ENCODE peak calls at places on chromosomes 1 and 21, in five cellular contexts. U is breast epithelium, Y is PC-9, A is sigmoid colon, S is lung. V is an unnamed sample.

GRCh38 chr1:211336775-211337174 is 10.1 kb downstream of the TRAF5 start:
- DNase-seq in U (no peak), Y (no peak), A (no peak), S (no peak), V (no peak)

GRCh38 chr1:246631426-246631825 is 65.2 kb downstream of the CNST start:
- DNase-seq in U (no peak), Y (no peak), A (no peak), S (no peak), V (peak; percentile 34)

GRCh38 chr1:31627301-31627929 is 9.9 kb downstream of the HCRTR1 start:
- DNase-seq in U (peak; percentile 91), Y (no peak), A (no peak), S (peak; percentile 82), V (no peak)

GRCh38 chr1:54263601-54264226 is 63.7 kb downstream of the MRPL37 start:
- DNase-seq in U (no peak), Y (no peak), A (no peak), S (no peak), V (no peak)

GRCh38 chr1:40344597-40344996 is 27.5 kb upstream of the COL9A2 start:
- DNase-seq in U (peak; percentile 27), Y (no peak), A (peak; percentile 71), S (peak; percentile 37), V (no peak)

GRCh38 chr1:246588322-246588721 is 22.1 kb downstream of the CNST start:
- DNase-seq in U (no peak), Y (no peak), A (no peak), S (no peak), V (no peak)

GRCh38 chr21:37803076-37803475 is 113.2 kb downstream of the KCNJ6 start:
- DNase-seq in U (no peak), Y (no peak), A (no peak), S (no peak), V (no peak)

GRCh38 chr1:244371294-244372141 is 80.2 kb downstream of the ADSS2 start:
- DNase-seq in U (no peak), Y (no peak), A (no peak), S (no peak), V (no peak)

GRCh38 chr1:30379684-30380624 is 343.4 kb downstream of the MATN1 start:
- DNase-seq in U (peak; percentile 36), Y (no peak), A (peak; percentile 68), S (peak; percentile 62), V (peak; percentile 37)

GRCh38 chr1:218339267-218339831 is 5.8 kb upstream of the TGFB2 start:
- DNase-seq in U (no peak), Y (no peak), A (no peak), S (no peak), V (no peak)

GRCh38 chr1:86447198-86447790 is 21.4 kb upstream of the CLCA1 start:
- DNase-seq in U (no peak), Y (no peak), A (no peak), S (no peak), V (no peak)

GRCh38 chr1:79255421-79255820 is 248.9 kb upstream of the ADGRL4 start:
- DNase-seq in U (no peak), Y (no peak), A (no peak), S (no peak), V (peak; percentile 80)

GRCh38 chr1:5513891-5514515 is 478.2 kb downstream of the NPHP4 start:
- DNase-seq in U (no peak), Y (no peak), A (no peak), S (peak; percentile 32), V (no peak)

GRCh38 chr1:88680446-88680845 is 3.6 kb upstream of the PKN2 start:
- DNase-seq in U (no peak), Y (no peak), A (no peak), S (no peak), V (no peak)

GRCh38 chr1:14672030-14672429 is 73.5 kb downstream of the KAZN start:
- DNase-seq in U (no peak), Y (no peak), A (no peak), S (no peak), V (no peak)

GRCh38 chr1:234955107-234955731 is 173.4 kb downstream of the TOMM20 start:
- DNase-seq in U (no peak), Y (no peak), A (peak; percentile 92), S (peak; percentile 50), V (no peak)

GRCh38 chr21:35395728-35396127 is 346.6 kb upstream of the RUNX1 start:
- DNase-seq in U (no peak), Y (peak; percentile 65), A (no peak), S (no peak), V (no peak)

GRCh38 chr1:207049974-207050391 is 1.0 kb downstream of the YOD1 start:
- DNase-seq in U (peak; percentile 42), Y (no peak), A (no peak), S (no peak), V (no peak)

GRCh38 chr1:220764757-220765156 is 16.6 kb downstream of the MTARC2 start:
- DNase-seq in U (no peak), Y (no peak), A (no peak), S (no peak), V (no peak)

GRCh38 chr1:93328809-93329477 is 16.8 kb upstream of the DR1 start:
- DNase-seq in U (no peak), Y (no peak), A (no peak), S (no peak), V (no peak)

GRCh38 chr1:84078108-84078823 is 65.8 kb upstream of the PRKACB start:
- DNase-seq in U (no peak), Y (no peak), A (peak; percentile 77), S (no peak), V (no peak)

GRCh38 chr21:20997633-20998455 is at the start of gene NCAM2:
- DNase-seq in U (peak; percentile 47), Y (no peak), A (peak; percentile 86), S (peak; percentile 52), V (peak; percentile 44)

GRCh38 chr1:151134991-151135390 is 11.4 kb downstream of the SEMA6C start:
- DNase-seq in U (no peak), Y (no peak), A (no peak), S (no peak), V (no peak)

GRCh38 chr1:23362218-23362713 is 7.4 kb downstream of the ZNF436 start:
- DNase-seq in U (no peak), Y (no peak), A (no peak), S (no peak), V (no peak)
- H3K4me3 ChIP-seq in U (peak overlapping the region; percentile 31), Y (no peak overlapping the region), A (no peak overlapping the region), S (no peak overlapping the region), V (no peak overlapping the region)

GRCh38 chr1:41779350-41779749 is 139.4 kb downstream of the HIVEP3 start:
- DNase-seq in U (no peak), Y (no peak), A (no peak), S (no peak), V (no peak)
- TF ChIP-seq CTCF in U (no peak), Y (no peak), A (no peak), S (no peak), V (no peak)

DNA sequence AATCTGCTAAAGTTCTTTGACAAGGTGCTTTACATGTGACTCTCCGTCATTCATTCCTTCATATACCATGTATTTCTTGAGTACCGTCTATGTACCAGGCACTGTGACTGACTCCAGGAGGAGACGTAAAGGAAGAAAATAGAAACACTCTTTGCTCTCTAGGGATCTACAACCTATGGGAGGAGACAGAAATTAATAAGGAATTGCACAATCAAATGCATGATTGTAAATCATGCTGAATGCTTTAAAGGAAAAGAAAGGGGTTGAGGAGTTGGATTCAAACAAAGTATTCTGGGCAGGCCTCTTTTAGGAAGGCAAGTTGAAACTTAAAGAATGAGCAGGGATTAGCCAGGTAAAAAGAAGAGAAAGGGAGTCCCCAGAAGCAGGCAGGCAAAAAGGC is 239.1 kb upstream of the FGGY start:
- DNase-seq in U (no peak), Y (no peak), A (no peak), S (no peak), V (no peak)
- H3K4me3 ChIP-seq in U (no peak overlapping the region), Y (no peak overlapping the region), A (no peak overlapping the region), S (no peak overlapping the region), V (no peak overlapping the region)

GRCh38 chr1:115088115-115088794 is 1.0 kb downstream of the TSPAN2 start:
- DNase-seq in U (no peak), Y (peak; percentile 21), A (no peak), S (no peak), V (no peak)

GRCh38 chr1:115090956-115091355 is 1.7 kb upstream of the TSPAN2 start:
- DNase-seq in U (no peak), Y (no peak), A (no peak), S (no peak), V (no peak)

GRCh38 chr1:115088871-115089442 is 346 bp downstream of the TSPAN2 start:
- DNase-seq in U (no peak), Y (no peak), A (no peak), S (no peak), V (no peak)

GRCh38 chr1:115090547-115090946 is 1.2 kb upstream of the TSPAN2 start:
- DNase-seq in U (no peak), Y (peak; percentile 32), A (peak; percentile 89), S (no peak), V (no peak)

DNA sequence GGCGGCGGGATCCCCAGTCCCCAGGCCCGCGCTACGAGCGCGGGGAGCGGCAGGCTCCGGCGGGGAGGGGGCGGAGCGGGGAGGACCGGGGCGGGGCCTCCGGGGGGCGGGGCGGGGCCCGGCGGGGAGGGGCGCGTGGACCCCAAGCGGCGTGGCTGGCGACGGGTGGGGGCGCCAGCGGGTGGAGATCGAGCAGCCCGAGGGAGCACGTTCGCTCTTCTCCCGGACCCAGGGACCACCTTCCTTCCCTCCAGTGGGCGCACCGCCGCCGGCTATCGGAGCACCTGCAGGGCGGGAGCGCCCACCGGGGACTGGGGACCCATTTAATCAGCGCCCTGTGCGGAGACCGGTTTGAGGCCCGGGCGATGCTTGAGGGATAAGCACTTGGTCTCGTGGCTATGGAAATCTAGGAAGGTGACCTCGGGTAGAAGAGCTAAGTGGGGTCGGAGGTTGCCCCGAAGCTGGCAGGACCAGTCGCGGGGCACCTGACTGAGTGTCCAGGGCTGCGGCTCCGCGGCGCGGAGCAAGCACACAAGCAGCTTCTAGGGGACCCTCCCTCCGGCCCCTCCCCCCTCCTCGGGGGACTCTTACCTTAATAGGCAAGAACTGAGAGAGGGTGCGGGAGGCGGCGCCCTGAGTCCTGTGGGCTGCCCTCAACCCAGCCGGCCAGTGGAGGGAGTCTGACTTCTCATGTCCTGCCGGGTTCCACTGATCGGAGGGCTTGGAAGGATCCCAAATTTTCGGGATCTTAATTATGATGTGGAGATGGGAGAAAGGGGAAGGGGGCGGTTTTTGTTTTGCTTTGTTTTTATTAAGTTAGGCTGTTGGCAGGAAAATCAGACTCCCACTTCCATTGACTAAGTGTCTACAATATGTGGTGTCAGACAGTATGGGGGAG is at the start of gene TSPAN2:
- DNase-seq in U (peak; percentile 89), Y (peak; percentile 84), A (peak; percentile 98), S (peak; percentile 53), V (no peak)
- TF ChIP-seq CTCF in U (no peak), Y (peak; percentile 68), A (peak; percentile 35), S (no peak), V (no peak)

GRCh38 chr1:58397187-58397820 is 149.2 kb downstream of the OMA1 start:
- DNase-seq in U (no peak), Y (no peak), A (no peak), S (no peak), V (no peak)

GRCh38 chr1:58398714-58399113 is 147.8 kb downstream of the OMA1 start:
- DNase-seq in U (no peak), Y (no peak), A (no peak), S (no peak), V (no peak)

GRCh38 chr1:58396150-58396549 is 150.4 kb downstream of the OMA1 start:
- DNase-seq in U (no peak), Y (no peak), A (no peak), S (no peak), V (no peak)

GRCh38 chr1:58401991-58402390 is 144.5 kb downstream of the OMA1 start:
- DNase-seq in U (no peak), Y (no peak), A (no peak), S (no peak), V (no peak)

GRCh38 chr1:58399176-58399575 is 147.3 kb downstream of the OMA1 start:
- DNase-seq in U (no peak), Y (no peak), A (no peak), S (no peak), V (no peak)
- H3K4me3 ChIP-seq in U (no peak overlapping the region), Y (no peak overlapping the region), A (no peak overlapping the region), S (no peak overlapping the region), V (no peak overlapping the region)

V was measured in LNCaP clone FGC.